ENCODE peak calls at places on chromosomes 12 and 14, in nine cellular contexts. Y, W, E, D, F, T, M, U and B are unnamed samples.

GRCh38 chr12:40215977-40216376 is 8.8 kb upstream of the LRRK2 start:
- DNase-seq in Y (no peak), W (no peak), E (no peak), D (no peak), F (no peak), T (peak), M (peak), U (no peak), B (no peak)

GRCh38 chr12:19624401-19624930 is 185.2 kb downstream of the AEBP2 start:
- DNase-seq in Y (no peak), W (peak), E (no peak), D (no peak), F (no peak), T (peak), M (peak), U (no peak), B (no peak)

GRCh38 chr14:23167006-23167847 is 16.2 kb downstream of the SLC7A8 start:
- DNase-seq in Y (no peak), W (no peak), E (no peak), D (no peak), F (no peak), T (no peak), M (no peak), U (no peak), B (no peak)

GRCh38 chr12:122081697-122082221 is 3.2 kb downstream of the MLXIP start:
- DNase-seq in Y (no peak), W (no peak), E (no peak), D (no peak), F (peak), T (peak), M (peak), U (no peak), B (peak)

GRCh38 chr14:51566831-51567582 is 84.7 kb upstream of the FRMD6 start:
- DNase-seq in Y (no peak), W (no peak), E (no peak), D (no peak), F (no peak), T (no peak), M (no peak), U (no peak), B (no peak)

GRCh38 chr12:114411081-114411836 is 5.3 kb upstream of the TBX5 start:
- DNase-seq in Y (no peak), W (no peak), E (no peak), D (no peak), F (no peak), T (peak), M (peak), U (no peak), B (no peak)

GRCh38 chr12:109767456-109767855 is 53.8 kb downstream of the FAM222A start:
- DNase-seq in Y (no peak), W (no peak), E (no peak), D (no peak), F (no peak), T (no peak), M (no peak), U (no peak), B (no peak)

GRCh38 chr12:104522985-104523719 is 66.4 kb downstream of the CHST11 start:
- DNase-seq in Y (no peak), W (no peak), E (no peak), D (no peak), F (no peak), T (peak), M (peak), U (no peak), B (no peak)

GRCh38 chr12:53623526-53623925 is 2.7 kb downstream of the ATF7 start:
- DNase-seq in Y (no peak), W (no peak), E (no peak), D (no peak), F (no peak), T (peak), M (peak), U (no peak), B (peak)

GRCh38 chr12:19808371-19808770 is 369.1 kb downstream of the AEBP2 start:
- DNase-seq in Y (no peak), W (no peak), E (no peak), D (no peak), F (no peak), T (no peak), M (no peak), U (no peak), B (no peak)

GRCh38 chr14:74595006-74595735 is 16.9 kb downstream of the LTBP2 start:
- DNase-seq in Y (no peak), W (no peak), E (no peak), D (no peak), F (peak), T (peak), M (peak), U (no peak), B (peak)

GRCh38 chr12:122593910-122594309 is 66.9 kb downstream of the KNTC1 start:
- DNase-seq in Y (no peak), W (no peak), E (no peak), D (no peak), F (no peak), T (no peak), M (no peak), U (no peak), B (no peak)

GRCh38 chr14:97994020-97994531 is 1196.9 kb downstream of the VRK1 start:
- DNase-seq in Y (no peak), W (no peak), E (no peak), D (no peak), F (no peak), T (no peak), M (no peak), U (peak), B (no peak)

GRCh38 chr12:70736775-70737174 is 99.5 kb upstream of the PTPRB start:
- DNase-seq in Y (no peak), W (no peak), E (no peak), D (no peak), F (no peak), T (no peak), M (no peak), U (no peak), B (no peak)

GRCh38 chr12:1821805-1822204 is 1.4 kb downstream of the LRTM2 start:
- DNase-seq in Y (no peak), W (no peak), E (no peak), D (no peak), F (no peak), T (no peak), M (no peak), U (no peak), B (no peak)

GRCh38 chr12:22856120-22856699 is 231.2 kb downstream of the ETNK1 start:
- DNase-seq in Y (no peak), W (no peak), E (peak), D (no peak), F (no peak), T (peak), M (peak), U (no peak), B (peak)

GRCh38 chr12:66279127-66279712 is 23.1 kb upstream of the HELB start:
- DNase-seq in Y (no peak), W (no peak), E (peak), D (no peak), F (no peak), T (no peak), M (peak), U (peak), B (peak)

GRCh38 chr14:96583605-96584041 is 81.4 kb downstream of the PAPOLA start:
- DNase-seq in Y (no peak), W (no peak), E (no peak), D (no peak), F (no peak), T (no peak), M (no peak), U (no peak), B (no peak)
- H3K4me3 ChIP-seq in Y (no peak), W (no peak), E (no peak), D (no peak), F (no peak), T (no peak), M (no peak), U (no peak), B (no peak)

DNA sequence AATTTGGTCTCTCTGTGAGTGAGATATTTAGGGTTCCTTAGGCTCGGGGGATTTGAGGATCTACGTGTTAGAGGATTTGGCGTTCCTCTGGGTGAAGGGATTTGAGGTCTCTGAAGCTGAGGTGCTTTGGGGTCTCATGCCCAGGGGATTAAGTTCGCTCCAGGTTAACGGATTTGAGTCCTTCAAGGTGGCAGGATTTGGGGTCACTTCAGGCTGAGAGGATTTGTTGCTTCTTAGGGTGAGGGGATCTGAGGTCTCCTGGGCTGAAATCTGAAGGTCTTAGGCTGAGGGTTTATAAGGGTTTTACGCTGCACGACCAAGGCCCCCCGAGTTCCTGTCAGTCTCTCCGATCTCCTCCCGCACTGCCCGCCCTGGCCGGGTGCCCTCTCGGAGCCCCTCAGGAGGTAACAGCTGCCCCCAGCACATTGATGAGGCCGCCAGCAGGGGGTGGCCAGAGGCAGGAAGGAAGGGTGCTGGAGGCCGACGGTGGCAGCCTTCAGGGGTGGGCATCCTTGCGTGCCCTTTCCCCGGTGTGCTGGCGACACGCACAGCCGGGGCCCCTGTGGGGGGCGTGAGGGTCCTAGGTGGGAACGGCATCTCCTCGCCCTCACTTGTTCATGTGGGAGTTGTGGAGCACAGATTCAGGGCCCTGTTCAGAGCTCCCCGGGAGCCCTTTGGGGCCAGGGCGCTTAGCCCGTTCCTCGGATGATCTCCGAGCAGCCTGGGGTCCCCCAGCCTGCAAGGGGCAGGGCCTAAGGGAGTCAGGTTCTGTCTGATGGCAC is 14.3 kb downstream of the CEP170B start:
- DNase-seq in Y (no peak), W (no peak), E (no peak), D (no peak), F (peak), T (no peak), M (no peak), U (no peak), B (no peak)
- TF ChIP-seq CTCF in Y (no peak), W (no peak), E (no peak), D (no peak), F (no peak), T (no peak), M (no peak), U (no peak), B (no peak)

DNA sequence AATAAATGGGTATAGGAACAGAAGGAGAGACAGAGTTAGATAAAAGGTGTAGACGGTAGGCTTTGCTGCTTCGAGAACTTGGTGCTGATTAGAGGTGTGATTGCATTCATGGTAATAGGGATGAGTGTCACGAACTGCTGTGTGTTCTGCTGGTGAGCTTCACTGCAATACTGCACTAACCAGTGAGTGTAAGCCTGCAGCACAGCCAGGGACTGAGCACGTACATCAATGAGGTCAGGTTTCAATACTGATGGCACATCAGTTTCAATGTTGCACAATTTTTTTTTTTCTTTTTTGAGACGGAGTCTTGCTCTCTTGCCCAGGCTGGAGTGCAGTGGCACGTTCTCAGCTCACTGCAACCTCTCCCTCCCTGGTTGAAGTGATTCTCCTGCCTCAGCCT is 24.9 kb upstream of the EDDM3A start:
- DNase-seq in Y (no peak), W (no peak), E (no peak), D (no peak), F (no peak), T (no peak), M (no peak), U (no peak), B (no peak)
- H3K4me3 ChIP-seq in Y (no peak), W (no peak), E (no peak), D (no peak), F (no peak), T (no peak), M (no peak), U (no peak), B (no peak)

DNA sequence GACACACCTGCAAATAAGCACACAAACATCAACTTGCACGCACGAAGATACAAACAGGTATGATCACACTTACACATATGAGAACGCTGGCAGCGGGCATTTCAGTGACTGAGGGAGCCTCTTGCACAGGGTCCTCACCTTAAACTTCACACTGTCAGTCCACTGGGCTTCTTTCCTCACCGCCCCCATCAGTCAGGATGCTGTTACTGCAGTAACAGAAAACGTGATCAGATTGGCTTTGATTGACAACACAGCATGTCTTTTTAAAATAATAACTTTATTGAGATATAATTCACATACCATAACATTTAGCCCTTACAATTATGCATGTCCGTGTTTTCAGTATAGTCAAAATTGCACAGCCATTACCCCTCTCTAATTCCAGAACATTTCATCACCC is 8.2 kb downstream of the CCDC197 start:
- DNase-seq in Y (no peak), W (no peak), E (no peak), D (no peak), F (no peak), T (no peak), M (no peak), U (no peak), B (no peak)
- TF ChIP-seq CTCF in Y (peak), W (peak), E (peak), D (no peak), F (peak), T (peak), M (peak), U (peak), B (peak)

DNA sequence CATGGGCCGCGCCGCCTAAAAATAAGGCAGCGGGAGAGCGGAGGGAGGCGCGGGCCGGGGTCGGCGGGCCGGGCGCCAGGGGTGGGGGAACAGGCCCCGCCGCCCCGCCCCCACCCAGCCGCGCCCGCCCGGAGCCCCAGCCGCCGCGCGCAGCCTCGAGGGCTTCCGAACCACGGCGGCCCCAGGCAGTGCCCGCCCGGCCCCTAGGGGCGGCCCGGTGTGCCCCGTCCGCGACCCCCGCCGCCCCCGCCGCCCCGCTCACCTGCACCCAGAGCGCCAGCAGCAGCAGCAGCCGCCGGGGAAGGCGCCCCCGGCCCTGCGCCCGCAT is 519 bp downstream of the JAG2 start:
- DNase-seq in Y (no peak), W (no peak), E (no peak), D (no peak), F (no peak), T (no peak), M (no peak), U (no peak), B (no peak)
- H3K4me3 ChIP-seq in Y (peak), W (no peak), E (peak), D (no peak), F (peak), T (no peak), M (peak), U (no peak), B (no peak)

GRCh38 chr12:50222275-50222783 is 55.2 kb upstream of the CERS5 start:
- DNase-seq in Y (peak), W (peak), E (peak), D (peak), F (peak), T (peak), M (peak), U (no peak), B (peak)
- TF ChIP-seq CTCF in Y (peak), W (peak), E (no peak), D (peak), F (peak), T (peak), M (peak), U (no peak), B (peak)

DNA sequence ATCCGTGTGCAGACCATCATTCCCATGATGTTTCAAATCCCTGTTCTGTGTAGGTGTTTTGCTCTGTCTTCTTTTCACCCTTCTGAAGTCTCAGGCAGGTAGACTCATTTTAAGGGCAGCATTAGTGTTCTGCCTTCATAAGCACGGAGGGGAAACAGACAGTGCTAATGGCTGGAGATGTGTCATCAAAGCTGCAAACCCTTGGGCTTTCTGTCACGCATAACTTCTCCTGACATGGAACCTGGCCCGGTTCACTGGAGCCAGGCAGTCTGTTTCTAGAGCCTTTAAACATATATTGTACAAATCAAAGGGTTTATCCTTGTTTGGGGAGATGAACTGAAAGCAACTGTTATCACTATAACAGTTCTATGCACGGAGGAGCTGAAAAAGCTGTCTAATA is 141.4 kb downstream of the TMEM132D start:
- DNase-seq in Y (no peak), W (no peak), E (no peak), D (no peak), F (no peak), T (no peak), M (no peak), U (no peak), B (no peak)
- H3K4me3 ChIP-seq in Y (no peak), W (no peak), E (no peak), D (no peak), F (no peak), T (no peak), M (no peak), U (no peak), B (no peak)

GRCh38 chr14:60327447-60328331 is 78.7 kb downstream of the PPM1A start:
- DNase-seq in Y (peak), W (no peak), E (no peak), D (no peak), F (peak), T (peak), M (peak), U (peak), B (no peak)

GRCh38 chr14:60331201-60332045 is 82.4 kb downstream of the PPM1A start:
- DNase-seq in Y (peak), W (no peak), E (peak), D (peak), F (peak), T (peak), M (peak), U (peak), B (peak)

GRCh38 chr14:60326274-60326673 is 77.3 kb downstream of the PPM1A start:
- DNase-seq in Y (no peak), W (no peak), E (no peak), D (no peak), F (no peak), T (no peak), M (no peak), U (no peak), B (no peak)

GRCh38 chr14:60332046-60332399 is 83.0 kb downstream of the PPM1A start:
- DNase-seq in Y (no peak), W (no peak), E (no peak), D (no peak), F (no peak), T (no peak), M (no peak), U (no peak), B (no peak)

DNA sequence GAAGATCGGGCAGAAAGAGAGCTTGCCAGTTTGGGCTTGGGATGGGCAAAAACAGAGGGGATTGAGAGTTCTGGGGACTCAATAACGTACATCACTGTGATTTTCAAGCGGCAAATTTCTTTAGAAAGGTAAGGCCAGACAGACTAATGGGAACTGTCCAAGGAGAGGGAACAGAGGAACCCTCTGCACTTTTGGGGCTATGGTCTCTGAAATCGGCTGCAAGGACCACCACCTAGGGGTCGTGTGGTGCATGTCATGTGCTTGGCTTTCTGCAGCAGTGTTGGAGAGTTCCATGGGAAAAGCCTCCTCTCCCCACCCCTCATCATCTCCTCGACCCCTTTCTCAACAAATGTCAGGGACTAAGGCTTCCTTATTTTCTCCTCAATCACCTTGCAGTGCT is 79.6 kb downstream of the PPM1A start:
- DNase-seq in Y (no peak), W (no peak), E (no peak), D (no peak), F (no peak), T (no peak), M (no peak), U (no peak), B (no peak)
- TF ChIP-seq CTCF in Y (no peak), W (no peak), E (no peak), D (no peak), F (no peak), T (no peak), M (no peak), U (no peak), B (no peak)